ENCODE peak calls at places on chromosomes 12 and 14, in five cellular contexts. G is activated CD4-positive, alpha-beta T cell treated with anti-CD3 and anti-CD28 coated beads for 48 hours; A is activated T-helper 1 cell treated with Interleukin-2 at 50 U/mL for 16 hours; X is mesothelial cell of epicardium; Y is Calu3. D is an unnamed sample.

GRCh38 chr12:74515849-74516248 is 21.8 kb upstream of the ATXN7L3B start:
- DNase-seq in G (no peak), A (no peak), X (no peak), Y (no peak), D (no peak)

GRCh38 chr12:104751024-104751570 is 207.0 kb downstream of the SLC41A2 start:
- DNase-seq in G (no peak), A (no peak), X (no peak), Y (no peak), D (no peak)

GRCh38 chr14:99659333-99659741 is 14.4 kb downstream of the HHIPL1 start:
- DNase-seq in G (no peak), A (no peak), X (no peak), Y (no peak), D (no peak)

GRCh38 chr12:46531804-46532203 is 159.2 kb upstream of the SLC38A2 start:
- DNase-seq in G (no peak), A (no peak), X (no peak), Y (no peak), D (no peak)

GRCh38 chr12:1820191-1820599 is at the start of gene LRTM2:
- DNase-seq in G (no peak), A (no peak), X (no peak), Y (no peak), D (no peak)

GRCh38 chr12:53973093-53974042 is at the start of gene HOXC11:
- DNase-seq in G (peak), A (no peak), X (no peak), Y (no peak), D (no peak)

GRCh38 chr12:109951136-109951535 is 45.0 kb downstream of the GIT2 start:
- DNase-seq in G (no peak), A (no peak), X (no peak), Y (peak), D (no peak)

GRCh38 chr12:42094277-42094676 is 50.4 kb downstream of the GXYLT1 start:
- DNase-seq in G (peak), A (no peak), X (no peak), Y (no peak), D (no peak)

GRCh38 chr12:11856971-11857370 is 207.5 kb downstream of the ETV6 start:
- DNase-seq in G (no peak), A (no peak), X (no peak), Y (no peak), D (no peak)

GRCh38 chr12:4286228-4286627 is 12.7 kb downstream of the CCND2 start:
- DNase-seq in G (peak), A (no peak), X (no peak), Y (no peak), D (no peak)

GRCh38 chr14:21987937-21988336 is 314.3 kb upstream of the OR4E1 start:
- DNase-seq in G (peak), A (no peak), X (no peak), Y (peak), D (no peak)

GRCh38 chr14:103196716-103197115 is 73.5 kb downstream of the TNFAIP2 start:
- DNase-seq in G (no peak), A (no peak), X (no peak), Y (no peak), D (no peak)

GRCh38 chr12:110279561-110279960 is 1.5 kb upstream of the ATP2A2 start:
- DNase-seq in G (no peak), A (no peak), X (no peak), Y (no peak), D (no peak)

GRCh38 chr14:89845346-89845745 is 109.2 kb downstream of the EFCAB11 start:
- DNase-seq in G (no peak), A (no peak), X (no peak), Y (no peak), D (no peak)

GRCh38 chr12:43206396-43206795 is 345.6 kb downstream of the ADAMTS20 start:
- DNase-seq in G (no peak), A (no peak), X (no peak), Y (no peak), D (no peak)

GRCh38 chr14:77246784-77247183 is 24.2 kb downstream of the NGB start:
- DNase-seq in G (no peak), A (no peak), X (no peak), Y (no peak), D (no peak)

GRCh38 chr12:132925597-132926416 is 30.3 kb downstream of the ZNF605 start:
- DNase-seq in G (no peak), A (no peak), X (no peak), Y (no peak), D (no peak)

GRCh38 chr12:55743131-55743921 is 404 bp downstream of the GDF11 start:
- DNase-seq in G (peak), A (peak), X (peak), Y (peak), D (no peak)

GRCh38 chr14:71694888-71695505 is 237.2 kb upstream of the RGS6 start:
- DNase-seq in G (no peak), A (no peak), X (no peak), Y (no peak), D (no peak)

D was measured in thoracic aorta.